ENCODE peak calls at places on chromosomes 7 and 10, in ten cellular contexts. C is A549; A is SK-N-SH; U is GM12865; R is AG04450; Q is tibial nerve; L is HL-60; J is choroid plexus epithelial cell; K is CD8-positive, alpha-beta T cell; X is osteoblast. Z is an unnamed sample.

GRCh38 chr10:43598447-43598846 is 7.8 kb upstream of the ZNF485 start:
- DNase-seq in C (no peak), A (no peak), U (no peak), R (no peak), Q (no peak), L (no peak), J (peak), K (no peak), X (no peak), Z (no peak)

GRCh38 chr10:963613-964012 is 24.6 kb upstream of the GTPBP4 start:
- DNase-seq in C (no peak), A (no peak), U (no peak), R (no peak), Q (no peak), L (no peak), J (no peak), K (no peak), X (peak), Z (no peak)

GRCh38 chr7:122219253-122219865 is 75.3 kb upstream of the AASS start:
- DNase-seq in C (no peak), A (peak), U (peak), R (no peak), Q (no peak), L (no peak), J (peak), K (no peak), X (peak), Z (no peak)

GRCh38 chr7:98315318-98315993 is 34.0 kb downstream of the BRI3 start:
- DNase-seq in C (no peak), A (no peak), U (peak), R (no peak), Q (no peak), L (peak), J (no peak), K (no peak), X (peak), Z (peak)

GRCh38 chr10:121710207-121710606 is 112.0 kb upstream of the FGFR2 start:
- DNase-seq in C (no peak), A (peak), U (no peak), R (no peak), Q (no peak), L (no peak), J (no peak), K (no peak), X (no peak), Z (no peak)

GRCh38 chr10:59817806-59818205 is 64.6 kb upstream of the MRLN start:
- DNase-seq in C (no peak), A (no peak), U (no peak), R (no peak), Q (no peak), L (no peak), J (no peak), K (no peak), X (peak), Z (no peak)

GRCh38 chr10:11213156-11213555 is 195.5 kb downstream of the CELF2 start:
- DNase-seq in C (no peak), A (no peak), U (no peak), R (no peak), Q (no peak), L (no peak), J (no peak), K (no peak), X (no peak), Z (no peak)

GRCh38 chr7:95478139-95479037 is 7.4 kb upstream of the ASB4 start:
- DNase-seq in C (peak), A (no peak), U (no peak), R (no peak), Q (no peak), L (no peak), J (peak), K (no peak), X (no peak), Z (no peak)

GRCh38 chr7:1562611-1563051 is 6.6 kb upstream of the TMEM184A start:
- DNase-seq in C (no peak), A (peak), U (no peak), R (peak), Q (no peak), L (no peak), J (no peak), K (no peak), X (peak), Z (no peak)

GRCh38 chr7:102279537-102280400 is 6.9 kb upstream of the SH2B2 start:
- DNase-seq in C (peak), A (peak), U (peak), R (no peak), Q (no peak), L (peak), J (peak), K (peak), X (peak), Z (peak)

GRCh38 chr7:16989883-16990413 is 108.2 kb upstream of the AGR3 start:
- DNase-seq in C (peak), A (no peak), U (no peak), R (peak), Q (peak), L (no peak), J (peak), K (no peak), X (peak), Z (no peak)

GRCh38 chr7:148230341-148230740 is 360.2 kb upstream of the C7orf33 start:
- DNase-seq in C (no peak), A (peak), U (no peak), R (no peak), Q (no peak), L (no peak), J (no peak), K (no peak), X (no peak), Z (no peak)

GRCh38 chr10:132685121-132685891 is 100.6 kb downstream of the NKX6-2 start:
- DNase-seq in C (no peak), A (no peak), U (no peak), R (no peak), Q (peak), L (peak), J (peak), K (no peak), X (peak), Z (no peak)

GRCh38 chr10:33031171-33031570 is 73.1 kb upstream of the ITGB1 start:
- DNase-seq in C (no peak), A (no peak), U (no peak), R (no peak), Q (no peak), L (no peak), J (no peak), K (no peak), X (no peak), Z (no peak)

GRCh38 chr10:33035411-33035810 is 77.4 kb upstream of the ITGB1 start:
- DNase-seq in C (no peak), A (no peak), U (no peak), R (no peak), Q (no peak), L (no peak), J (no peak), K (no peak), X (no peak), Z (no peak)

GRCh38 chr10:33031815-33032320 is 73.8 kb upstream of the ITGB1 start:
- DNase-seq in C (no peak), A (no peak), U (peak), R (no peak), Q (no peak), L (no peak), J (no peak), K (no peak), X (no peak), Z (no peak)

GRCh38 chr10:33034931-33035330 is 76.9 kb upstream of the ITGB1 start:
- DNase-seq in C (no peak), A (no peak), U (no peak), R (no peak), Q (no peak), L (no peak), J (no peak), K (no peak), X (no peak), Z (no peak)

GRCh38 chr10:33032354-33033254 is 74.6 kb upstream of the ITGB1 start:
- DNase-seq in C (peak), A (no peak), U (peak), R (no peak), Q (no peak), L (no peak), J (peak), K (no peak), X (peak), Z (no peak)
- TF ChIP-seq CTCF in C (no peak), A (no peak), U (no peak), R (no peak), Q (no peak), L (no peak), J (no peak), K (no peak), X (no peak), Z (no peak)

GRCh38 chr7:115707236-115707635 is 323.3 kb downstream of the TFEC start:
- DNase-seq in C (no peak), A (no peak), U (peak), R (no peak), Q (no peak), L (no peak), J (peak), K (no peak), X (no peak), Z (no peak)
- TF ChIP-seq CTCF in C (peak), A (peak), U (peak), R (peak), Q (no peak), L (no peak), J (peak), K (no peak), X (no peak), Z (peak)

GRCh38 chr10:77975086-77975666 is 48.6 kb upstream of the DLG5 start:
- DNase-seq in C (no peak), A (no peak), U (no peak), R (no peak), Q (no peak), L (no peak), J (no peak), K (no peak), X (peak), Z (no peak)

GRCh38 chr10:77977016-77977415 is 50.5 kb upstream of the DLG5 start:
- DNase-seq in C (no peak), A (no peak), U (no peak), R (no peak), Q (no peak), L (no peak), J (no peak), K (no peak), X (no peak), Z (no peak)

GRCh38 chr10:77973276-77973675 is 46.7 kb upstream of the DLG5 start:
- DNase-seq in C (no peak), A (no peak), U (no peak), R (no peak), Q (no peak), L (no peak), J (no peak), K (no peak), X (no peak), Z (no peak)

GRCh38 chr10:77972148-77972547 is 45.6 kb upstream of the DLG5 start:
- DNase-seq in C (no peak), A (no peak), U (no peak), R (no peak), Q (no peak), L (no peak), J (no peak), K (no peak), X (no peak), Z (no peak)

DNA sequence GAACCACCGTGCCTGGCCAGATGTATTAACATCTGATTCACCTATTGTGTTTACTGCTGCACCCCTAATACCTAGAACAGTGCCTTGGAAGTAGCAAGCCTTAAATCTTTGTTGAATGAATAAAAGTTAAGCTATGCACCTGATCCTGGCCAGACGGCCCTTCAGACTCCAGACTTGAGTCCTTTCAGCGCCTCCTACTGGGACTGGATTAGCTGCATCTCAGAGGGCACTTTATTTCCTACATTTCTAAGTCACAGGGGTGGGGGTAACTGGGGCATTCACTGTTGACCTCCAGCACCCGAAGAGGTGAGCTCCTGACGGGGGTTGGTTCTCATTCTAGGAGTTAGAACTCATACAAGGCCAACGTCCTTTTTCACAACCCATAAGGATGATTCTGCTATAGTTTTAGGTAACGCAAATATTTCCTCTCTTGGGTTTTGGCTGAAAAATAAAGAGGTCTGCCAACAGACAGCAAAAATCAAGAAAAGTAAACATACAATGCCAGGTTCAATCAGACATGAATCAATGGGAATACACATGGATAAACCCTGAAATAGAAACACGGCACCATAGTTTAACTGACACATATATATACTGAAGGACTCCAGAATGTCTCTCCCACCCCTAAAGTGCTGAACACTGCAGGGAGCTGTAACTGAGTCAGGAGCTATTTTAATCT is 48.0 kb upstream of the DLG5 start:
- DNase-seq in C (peak), A (peak), U (peak), R (peak), Q (no peak), L (peak), J (peak), K (no peak), X (peak), Z (no peak)
- TF ChIP-seq CTCF in C (peak), A (peak), U (peak), R (peak), Q (no peak), L (no peak), J (peak), K (no peak), X (peak), Z (no peak)

GRCh38 chr10:46297406-46298204 is 10.8 kb downstream of the ANTXRL start:
- DNase-seq in C (no peak), A (no peak), U (no peak), R (no peak), Q (no peak), L (no peak), J (no peak), K (no peak), X (no peak), Z (peak)
- TF ChIP-seq CTCF in C (no peak), A (no peak), U (no peak), R (no peak), Q (no peak), L (no peak), J (no peak), K (no peak), X (no peak), Z (no peak)

GRCh38 chr7:42071372-42072261 is 165.4 kb downstream of the GLI3 start:
- DNase-seq in C (no peak), A (no peak), U (no peak), R (no peak), Q (no peak), L (no peak), J (peak), K (no peak), X (peak), Z (no peak)
- TF ChIP-seq CTCF in C (no peak), A (peak), U (no peak), R (peak), Q (no peak), L (no peak), J (peak), K (no peak), X (peak), Z (no peak)

GRCh38 chr7:29878081-29878688 is 71.9 kb downstream of the WIPF3 start:
- DNase-seq in C (peak), A (peak), U (peak), R (peak), Q (peak), L (peak), J (peak), K (peak), X (peak), Z (no peak)
- TF ChIP-seq CTCF in C (peak), A (peak), U (peak), R (peak), Q (peak), L (peak), J (peak), K (peak), X (peak), Z (peak)

GRCh38 chr7:146844405-146844804 is 727.8 kb downstream of the CNTNAP2 start:
- DNase-seq in C (no peak), A (peak), U (no peak), R (no peak), Q (no peak), L (no peak), J (no peak), K (no peak), X (no peak), Z (no peak)
- TF ChIP-seq CTCF in C (no peak), A (no peak), U (no peak), R (no peak), Q (no peak), L (no peak), J (no peak), K (no peak), X (no peak), Z (no peak)

GRCh38 chr7:3650844-3651243 is 349.8 kb downstream of the SDK1 start:
- DNase-seq in C (no peak), A (no peak), U (no peak), R (no peak), Q (no peak), L (no peak), J (peak), K (no peak), X (no peak), Z (no peak)

GRCh38 chr7:3648276-3648675 is 347.2 kb downstream of the SDK1 start:
- DNase-seq in C (no peak), A (no peak), U (no peak), R (no peak), Q (no peak), L (no peak), J (peak), K (no peak), X (no peak), Z (no peak)

GRCh38 chr7:3649678-3650445 is 348.8 kb downstream of the SDK1 start:
- DNase-seq in C (no peak), A (no peak), U (no peak), R (no peak), Q (no peak), L (no peak), J (peak), K (no peak), X (no peak), Z (no peak)

GRCh38 chr7:3649250-3649649 is 348.2 kb downstream of the SDK1 start:
- DNase-seq in C (no peak), A (peak), U (no peak), R (no peak), Q (no peak), L (no peak), J (peak), K (no peak), X (no peak), Z (no peak)
- TF ChIP-seq CTCF in C (no peak), A (peak), U (no peak), R (peak), Q (no peak), L (no peak), J (peak), K (no peak), X (no peak), Z (no peak)

DNA sequence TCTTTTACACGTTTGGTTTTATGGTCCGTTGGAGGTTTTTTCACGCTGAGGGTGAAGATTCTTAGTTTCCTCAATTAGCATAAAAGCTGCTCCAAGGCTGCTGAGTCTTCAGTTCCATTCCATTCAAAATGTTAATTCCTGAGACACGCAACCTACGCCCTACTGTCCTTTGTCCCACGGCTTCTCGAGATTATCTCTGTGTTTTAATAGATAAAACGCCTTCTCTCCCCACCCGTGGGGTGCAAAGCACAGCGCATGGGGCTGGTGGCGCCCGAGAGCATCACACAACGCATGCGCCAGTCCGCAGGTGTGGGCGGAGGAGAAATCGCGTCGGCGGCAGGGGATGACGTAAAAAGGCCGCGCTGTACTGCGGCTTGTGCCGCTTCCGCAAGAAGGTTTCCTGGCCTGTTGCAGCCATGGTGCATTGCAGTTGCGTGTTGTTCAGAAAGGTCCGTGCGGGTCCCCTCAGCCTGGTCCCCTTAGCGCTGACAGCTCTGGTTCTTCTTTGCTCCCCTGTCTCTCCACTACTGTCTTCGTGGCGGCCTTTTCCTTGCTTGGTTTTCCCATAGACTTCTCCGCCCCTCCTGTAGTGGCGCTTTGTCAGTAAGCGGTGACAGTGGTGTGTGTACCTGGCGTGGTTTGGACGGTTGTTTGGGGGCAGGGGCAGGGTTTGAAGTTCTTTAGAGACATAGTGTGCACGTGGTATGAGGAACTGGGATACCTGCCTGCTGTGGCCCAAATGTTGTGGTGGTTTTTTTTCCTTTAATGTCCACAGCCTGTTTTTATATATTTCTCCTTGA is at the start of gene GTPBP10:
- DNase-seq in C (peak), A (peak), U (peak), R (peak), Q (peak), L (peak), J (peak), K (peak), X (peak), Z (peak)
- TF ChIP-seq CTCF in C (peak), A (peak), U (peak), R (peak), Q (peak), L (peak), J (peak), K (peak), X (peak), Z (peak)

DNA sequence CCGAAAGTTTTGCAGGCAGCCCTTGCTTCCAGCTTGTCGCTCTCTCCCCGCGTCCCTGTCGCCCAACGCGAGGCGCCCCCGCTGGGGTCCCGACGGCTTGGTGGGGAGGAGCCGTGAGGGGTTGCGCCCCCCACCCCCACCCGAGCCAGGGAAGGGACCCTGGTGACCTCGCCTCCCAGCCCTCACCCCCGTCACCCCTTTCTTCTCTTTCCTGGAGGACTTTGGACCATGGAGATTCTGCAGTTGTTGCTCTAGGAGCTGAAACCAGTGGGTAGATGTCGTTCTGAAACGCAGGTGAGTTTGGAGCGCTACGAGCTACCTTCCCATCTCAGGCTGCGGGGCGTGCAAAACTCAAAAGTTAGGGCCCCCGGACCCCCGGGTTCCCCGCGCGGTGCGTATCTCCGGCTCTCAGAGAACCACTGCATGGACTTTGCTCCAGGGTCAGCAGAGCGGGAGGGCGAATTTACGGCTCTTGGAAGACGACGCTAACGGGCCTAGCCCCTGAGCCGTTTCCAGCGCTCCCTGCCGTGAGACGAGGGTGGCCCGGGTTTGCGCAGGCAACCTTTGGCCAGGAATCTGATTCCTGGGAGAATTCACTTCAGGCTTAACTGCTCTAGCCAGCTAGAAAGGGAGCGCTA is 684 bp upstream of the ATXN7L1 start:
- DNase-seq in C (peak), A (peak), U (no peak), R (no peak), Q (no peak), L (no peak), J (peak), K (no peak), X (peak), Z (peak)
- TF ChIP-seq CTCF in C (no peak), A (peak), U (no peak), R (peak), Q (no peak), L (no peak), J (peak), K (no peak), X (no peak), Z (no peak)